ENCODE peak calls at places on chromosomes 4 and X, in eight cellular contexts. T is ELR, U is AG09319, H is EL, K is AG08396, X is DMS 273 treated with DMSO at 0.1 percent for 48 hours, M is C1 segment of cervical spinal cord, L is KBM-7. V is an unnamed sample.

GRCh38 chrX:115562492-115562872 is 1.5 kb downstream of the PLS3 start:
- DNase-seq in X (no peak), M (peak; percentile 39), U (no peak), K (peak; percentile 21), T (peak; percentile 61), L (peak; percentile 18), H (peak; percentile 55), V (no peak)

GRCh38 chr4:164779811-164780216 is 25.9 kb downstream of the SMIM31 start:
- DNase-seq in M (peak; percentile 19), L (peak; percentile 56), U (peak; percentile 19), H (peak; percentile 13), X (no peak), T (peak; percentile 29), K (peak; percentile 27), V (peak; percentile 47)

GRCh38 chrX:43756076-43756475 is 100.0 kb downstream of the MAOA start:
- DNase-seq in H (no peak), L (no peak), X (no peak), T (no peak), M (no peak), K (no peak), U (no peak), V (no peak)

GRCh38 chrX:122512561-122513072 is 671.5 kb upstream of the GRIA3 start:
- DNase-seq in H (peak; percentile 52), U (no peak), X (no peak), M (no peak), T (peak; percentile 6), L (no peak), K (no peak), V (no peak)

GRCh38 chr4:179521937-179522336 is 2079.7 kb upstream of the AGA start:
- DNase-seq in K (no peak), M (no peak), U (no peak), H (no peak), L (no peak), T (no peak), X (no peak), V (no peak)

GRCh38 chr4:46388860-46389259 is 1.1 kb downstream of the GABRA2 start:
- DNase-seq in K (no peak), T (no peak), X (no peak), U (no peak), L (no peak), H (no peak), M (no peak), V (no peak)

GRCh38 chrX:33840176-33840575 is 291.9 kb downstream of the FAM47A start:
- DNase-seq in T (no peak), H (no peak), U (no peak), M (no peak), L (peak; percentile 12), X (no peak), K (no peak), V (peak; percentile 0)

GRCh38 chrX:17860811-17861495 is at the start of gene RAI2:
- DNase-seq in L (peak; percentile 14), K (peak; percentile 38), H (no peak), T (no peak), U (no peak), X (no peak), M (no peak), V (no peak)

GRCh38 chr4:37549003-37549402 is 137.2 kb downstream of the RELL1 start:
- DNase-seq in T (peak; percentile 96), H (peak; percentile 94), U (no peak), L (no peak), M (no peak), X (no peak), K (no peak), V (peak; percentile 98)

GRCh38 chrX:111869639-111870034 is 6.3 kb upstream of the TRPC5OS start:
- DNase-seq in M (no peak), H (peak; percentile 0), T (peak; percentile 15), X (peak; percentile 57), L (peak; percentile 52), K (peak; percentile 32), U (peak; percentile 12), V (peak; percentile 64)

GRCh38 chr4:152535236-152535902 is 523 bp downstream of the FBXW7 start:
- DNase-seq in L (no peak), X (no peak), T (peak; percentile 13), M (peak; percentile 32), U (no peak), H (no peak), K (peak; percentile 41), V (no peak)

GRCh38 chrX:51002160-51002632 is 91.7 kb downstream of the BMP15 start:
- DNase-seq in X (no peak), M (no peak), U (no peak), H (no peak), K (no peak), T (no peak), L (no peak), V (no peak)

GRCh38 chrX:132855760-132856341 is 102.6 kb downstream of the HS6ST2 start:
- DNase-seq in X (no peak), H (no peak), L (no peak), M (no peak), T (no peak), U (no peak), K (no peak), V (peak; percentile 65)

GRCh38 chrX:11470231-11470630 is 177.0 kb downstream of the AMELX start:
- DNase-seq in U (peak; percentile 63), T (peak; percentile 26), L (no peak), K (peak; percentile 10), M (no peak), H (peak; percentile 79), X (no peak), V (peak; percentile 95)

GRCh38 chrX:18721683-18722499 is 14.4 kb downstream of the PPEF1 start:
- DNase-seq in K (no peak), T (no peak), U (no peak), M (peak; percentile 10), X (no peak), H (no peak), L (no peak), V (no peak)

GRCh38 chrX:53494427-53494826 is 60.3 kb upstream of the HSD17B10 start:
- DNase-seq in T (no peak), H (no peak), M (no peak), L (peak; percentile 50), U (no peak), X (no peak), K (peak; percentile 9), V (no peak)

GRCh38 chr4:118904935-118905334 is 16.3 kb downstream of the SYNPO2 start:
- DNase-seq in K (no peak), L (peak; percentile 45), T (no peak), H (no peak), X (no peak), U (no peak), M (no peak), V (no peak)

GRCh38 chr4:138919094-138919936 is 96.3 kb upstream of the NOCT start:
- DNase-seq in M (peak; percentile 70), H (peak; percentile 78), K (peak; percentile 73), X (peak; percentile 22), U (peak; percentile 23), T (peak; percentile 76), L (no peak), V (peak; percentile 62)

GRCh38 chrX:132433551-132433950 is 55.3 kb downstream of the MBNL3 start:
- DNase-seq in X (no peak), T (no peak), H (no peak), K (no peak), U (no peak), M (no peak), L (no peak), V (no peak)

GRCh38 chrX:110145305-110145704 is 142.4 kb downstream of the TMEM164 start:
- DNase-seq in U (no peak), K (no peak), T (no peak), M (no peak), H (no peak), L (no peak), X (no peak), V (no peak)

GRCh38 chr4:1058198-1058996 is 47.0 kb downstream of the FGFRL1 start:
- DNase-seq in U (no peak), H (no peak), L (no peak), T (no peak), X (no peak), M (no peak), K (no peak), V (no peak)